ENCODE peak calls at places on chromosomes 16 and 17, in five cellular contexts. One of them, this sample, is unnamed.

GRCh38 chr16:30430428-30430970 is 669 bp upstream of the DCTPP1 start:
- DNase-seq in osteocyte: no peak
- DNase-seq in astrocyte of the spinal cord: no peak
- DNase-seq in left ventricle myocardium inferior: peak; percentile 22
- DNase-seq in colonic mucosa: no peak
- DNase-seq in this sample: no peak

GRCh38 chr16:9528680-9529079 is 437.2 kb downstream of the HAPSTR1 start:
- DNase-seq in osteocyte: no peak
- DNase-seq in astrocyte of the spinal cord: no peak
- DNase-seq in left ventricle myocardium inferior: no peak
- DNase-seq in colonic mucosa: no peak
- DNase-seq in this sample: no peak

GRCh38 chr16:28326881-28327610 is 34.7 kb downstream of the SBK1 start:
- DNase-seq in osteocyte: no peak
- DNase-seq in astrocyte of the spinal cord: peak; percentile 32
- DNase-seq in left ventricle myocardium inferior: peak; percentile 37
- DNase-seq in colonic mucosa: peak; percentile 60
- DNase-seq in this sample: no peak

GRCh38 chr17:57945999-57946797 is 9.0 kb downstream of the CUEDC1 start:
- DNase-seq in osteocyte: no peak
- DNase-seq in astrocyte of the spinal cord: peak; percentile 61
- DNase-seq in left ventricle myocardium inferior: no peak
- DNase-seq in colonic mucosa: no peak
- DNase-seq in this sample: no peak

GRCh38 chr17:64147110-64148016 is 17.4 kb upstream of the ERN1 start:
- DNase-seq in osteocyte: no peak
- DNase-seq in astrocyte of the spinal cord: peak; percentile 6
- DNase-seq in left ventricle myocardium inferior: no peak
- DNase-seq in colonic mucosa: no peak
- DNase-seq in this sample: no peak

GRCh38 chr16:55257971-55258613 is 65.9 kb upstream of the IRX6 start:
- DNase-seq in osteocyte: no peak
- DNase-seq in astrocyte of the spinal cord: peak; percentile 44
- DNase-seq in left ventricle myocardium inferior: peak; percentile 29
- DNase-seq in colonic mucosa: peak; percentile 66
- DNase-seq in this sample: peak; percentile 76

GRCh38 chr16:66750279-66751134 is 902 bp downstream of the DYNC1LI2 start:
- DNase-seq in osteocyte: no peak
- DNase-seq in astrocyte of the spinal cord: no peak
- DNase-seq in left ventricle myocardium inferior: no peak
- DNase-seq in colonic mucosa: peak; percentile 25
- DNase-seq in this sample: no peak

GRCh38 chr17:50979524-50979927 is 113.4 kb upstream of the TOB1 start:
- DNase-seq in osteocyte: no peak
- DNase-seq in astrocyte of the spinal cord: no peak
- DNase-seq in left ventricle myocardium inferior: no peak
- DNase-seq in colonic mucosa: no peak
- DNase-seq in this sample: no peak

GRCh38 chr17:79053251-79053925 is 21.2 kb upstream of the ENGASE start:
- DNase-seq in osteocyte: no peak
- DNase-seq in astrocyte of the spinal cord: peak; percentile 39
- DNase-seq in left ventricle myocardium inferior: no peak
- DNase-seq in colonic mucosa: no peak
- DNase-seq in this sample: no peak

GRCh38 chr17:61351745-61352407 is 47.8 kb upstream of the TBX2 start:
- DNase-seq in osteocyte: no peak
- DNase-seq in astrocyte of the spinal cord: no peak
- DNase-seq in left ventricle myocardium inferior: no peak
- DNase-seq in colonic mucosa: no peak
- DNase-seq in this sample: no peak

GRCh38 chr17:61352408-61352770 is 47.3 kb upstream of the TBX2 start:
- DNase-seq in osteocyte: no peak
- DNase-seq in astrocyte of the spinal cord: no peak
- DNase-seq in left ventricle myocardium inferior: no peak
- DNase-seq in colonic mucosa: no peak
- DNase-seq in this sample: no peak

GRCh38 chr17:61345825-61346628 is 53.6 kb upstream of the TBX2 start:
- DNase-seq in osteocyte: no peak
- DNase-seq in astrocyte of the spinal cord: no peak
- DNase-seq in left ventricle myocardium inferior: no peak
- DNase-seq in colonic mucosa: no peak
- DNase-seq in this sample: no peak

GRCh38 chr17:61352771-61353170 is 46.9 kb upstream of the TBX2 start:
- DNase-seq in osteocyte: no peak
- DNase-seq in astrocyte of the spinal cord: no peak
- DNase-seq in left ventricle myocardium inferior: no peak
- DNase-seq in colonic mucosa: no peak
- DNase-seq in this sample: no peak

GRCh38 chr17:61349350-61349749 is 50.3 kb upstream of the TBX2 start:
- DNase-seq in osteocyte: no peak
- DNase-seq in astrocyte of the spinal cord: no peak
- DNase-seq in left ventricle myocardium inferior: no peak
- DNase-seq in colonic mucosa: no peak
- DNase-seq in this sample: no peak
- TF ChIP-seq CTCF in osteocyte: peak; percentile 30
- TF ChIP-seq CTCF in astrocyte of the spinal cord: peak; percentile 43
- TF ChIP-seq CTCF in left ventricle myocardium inferior: peak; percentile 19
- TF ChIP-seq CTCF in colonic mucosa: no peak
- TF ChIP-seq CTCF in this sample: peak; percentile 57

GRCh38 chr17:75940727-75941441 is at the start of gene FBF1:
- DNase-seq in osteocyte: peak; percentile 98
- DNase-seq in astrocyte of the spinal cord: peak; percentile 95
- DNase-seq in left ventricle myocardium inferior: peak; percentile 94
- DNase-seq in colonic mucosa: peak; percentile 96
- DNase-seq in this sample: peak; percentile 93
- TF ChIP-seq CTCF in osteocyte: peak; percentile 15
- TF ChIP-seq CTCF in astrocyte of the spinal cord: no peak
- TF ChIP-seq CTCF in left ventricle myocardium inferior: no peak
- TF ChIP-seq CTCF in colonic mucosa: no peak
- TF ChIP-seq CTCF in this sample: no peak

GRCh38 chr17:65261152-65261551 is 124.0 kb downstream of the RGS9 start:
- DNase-seq in osteocyte: peak; percentile 59
- DNase-seq in astrocyte of the spinal cord: no peak
- DNase-seq in left ventricle myocardium inferior: no peak
- DNase-seq in colonic mucosa: no peak
- DNase-seq in this sample: peak; percentile 25
- TF ChIP-seq CTCF in osteocyte: no peak
- TF ChIP-seq CTCF in astrocyte of the spinal cord: no peak
- TF ChIP-seq CTCF in left ventricle myocardium inferior: no peak
- TF ChIP-seq CTCF in colonic mucosa: no peak
- TF ChIP-seq CTCF in this sample: peak; percentile 35

GRCh38 chr17:80274871-80275449 is 14.3 kb downstream of the RNF213 start:
- DNase-seq in osteocyte: no peak
- DNase-seq in astrocyte of the spinal cord: no peak
- DNase-seq in left ventricle myocardium inferior: no peak
- DNase-seq in colonic mucosa: no peak
- DNase-seq in this sample: no peak
- TF ChIP-seq CTCF in osteocyte: no peak
- TF ChIP-seq CTCF in astrocyte of the spinal cord: no peak
- TF ChIP-seq CTCF in left ventricle myocardium inferior: no peak
- TF ChIP-seq CTCF in colonic mucosa: no peak
- TF ChIP-seq CTCF in this sample: no peak

GRCh38 chr16:81752225-81752875 is 26.7 kb upstream of the PLCG2 start:
- DNase-seq in osteocyte: no peak
- DNase-seq in astrocyte of the spinal cord: no peak
- DNase-seq in left ventricle myocardium inferior: peak; percentile 63
- DNase-seq in colonic mucosa: peak; percentile 43
- DNase-seq in this sample: no peak

GRCh38 chr16:81745704-81746558 is 33.2 kb upstream of the PLCG2 start:
- DNase-seq in osteocyte: peak; percentile 87
- DNase-seq in astrocyte of the spinal cord: peak; percentile 39
- DNase-seq in left ventricle myocardium inferior: peak; percentile 75
- DNase-seq in colonic mucosa: peak; percentile 78
- DNase-seq in this sample: peak; percentile 76

GRCh38 chr16:81744911-81745310 is 34.2 kb upstream of the PLCG2 start:
- DNase-seq in osteocyte: no peak
- DNase-seq in astrocyte of the spinal cord: no peak
- DNase-seq in left ventricle myocardium inferior: no peak
- DNase-seq in colonic mucosa: no peak
- DNase-seq in this sample: no peak

GRCh38 chr16:81746566-81746965 is 32.5 kb upstream of the PLCG2 start:
- DNase-seq in osteocyte: no peak
- DNase-seq in astrocyte of the spinal cord: no peak
- DNase-seq in left ventricle myocardium inferior: no peak
- DNase-seq in colonic mucosa: no peak
- DNase-seq in this sample: no peak

GRCh38 chr16:81748476-81749198 is 30.5 kb upstream of the PLCG2 start:
- DNase-seq in osteocyte: no peak
- DNase-seq in astrocyte of the spinal cord: no peak
- DNase-seq in left ventricle myocardium inferior: no peak
- DNase-seq in colonic mucosa: no peak
- DNase-seq in this sample: no peak
- TF ChIP-seq CTCF in osteocyte: no peak
- TF ChIP-seq CTCF in astrocyte of the spinal cord: no peak
- TF ChIP-seq CTCF in left ventricle myocardium inferior: no peak
- TF ChIP-seq CTCF in colonic mucosa: no peak
- TF ChIP-seq CTCF in this sample: no peak

This sample was measured in type B pancreatic cell.